ENCODE peak calls at places on chromosomes 1 and 21, in eight cellular contexts. D is iris pigment epithelial cell; E is activated gamma-delta T cell treated with anti-CD3 and anti-CD28 coated beads, Interleukin-2, amount 50 U/mL, for 16 hours; V is 8988T; Y is T47D; Z is brain microvascular endothelial cell; I is GM13976; H is stimulated activated CD4-positive, alpha-beta T cell treated with anti-CD3 and anti-CD28 coated beads, Interleukin-15, amount 100 ng/mL, for 24 hours. C is an unnamed sample.

GRCh38 chr1:10339815-10340214 is 59.0 kb upstream of the PGD start:
- DNase-seq in D (peak; percentile 83), E (no peak), V (no peak), Y (no peak), Z (peak; percentile 79), I (no peak), H (no peak), C (no peak)

GRCh38 chr1:211326528-211327340 is at the start of gene TRAF5:
- DNase-seq in D (peak; percentile 56), E (no peak), V (peak; percentile 61), Y (peak; percentile 51), Z (no peak), I (peak; percentile 78), H (peak; percentile 68), C (peak; percentile 89)

GRCh38 chr1:240401721-240402120 is 210.2 kb downstream of the GREM2 start:
- DNase-seq in D (no peak), E (no peak), V (no peak), Y (no peak), Z (peak; percentile 26), I (no peak), H (no peak), C (no peak)

GRCh38 chr1:70331962-70332361 is 22.6 kb downstream of the ANKRD13C start:
- DNase-seq in D (peak; percentile 37), E (no peak), V (no peak), Y (no peak), Z (no peak), I (no peak), H (no peak), C (no peak)

GRCh38 chr21:41703857-41704501 is 62.9 kb downstream of the RIPK4 start:
- DNase-seq in D (no peak), E (no peak), V (no peak), Y (peak; percentile 89), Z (no peak), I (no peak), H (no peak), C (no peak)

GRCh38 chr1:145962157-145963102 is 1.9 kb downstream of the ANKRD34A start:
- DNase-seq in D (no peak), E (no peak), V (peak; percentile 46), Y (peak; percentile 62), Z (no peak), I (peak; percentile 58), H (peak; percentile 60), C (peak; percentile 76)

GRCh38 chr21:15121655-15122120 is 56.9 kb upstream of the NRIP1 start:
- DNase-seq in D (peak; percentile 79), E (no peak), V (no peak), Y (no peak), Z (peak; percentile 34), I (no peak), H (no peak), C (no peak)

GRCh38 chr1:220219136-220219442 is 53.2 kb downstream of the RAB3GAP2 start:
- DNase-seq in D (peak; percentile 43), E (no peak), V (no peak), Y (no peak), Z (no peak), I (no peak), H (no peak), C (no peak)

GRCh38 chr1:93844262-93845045 is 34.6 kb downstream of the DNTTIP2 start:
- DNase-seq in D (peak; percentile 89), E (peak; percentile 5), V (peak; percentile 31), Y (peak; percentile 74), Z (peak; percentile 76), I (peak; percentile 59), H (peak; percentile 25), C (peak; percentile 84)

GRCh38 chr1:158163000-158163947 is 17.4 kb upstream of the CD1D start:
- DNase-seq in D (no peak), E (no peak), V (no peak), Y (no peak), Z (no peak), I (peak; percentile 51), H (no peak), C (no peak)

GRCh38 chr1:38336308-38336707 is 289.7 kb upstream of the POU3F1 start:
- DNase-seq in D (no peak), E (no peak), V (no peak), Y (no peak), Z (no peak), I (no peak), H (no peak), C (no peak)

GRCh38 chr1:19648689-19649088 is 4.6 kb downstream of the NBL1 start:
- DNase-seq in D (peak; percentile 31), E (no peak), V (no peak), Y (peak; percentile 74), Z (no peak), I (no peak), H (no peak), C (no peak)

C was measured in activated CD4-positive, alpha-beta T cell treated with anti-CD3 and anti-CD28 coated beads, Interleukin-2, amount 10 ng/mL, durations not matched to agents 24 days and 14 days.